ENCODE peak calls at places on chromosomes 16 and 17, in ten cellular contexts. N is heart left ventricle; L is fibroblast of lung; I is A549; A is CD4-positive, CD25-positive, alpha-beta regulatory T cell; W is tibial nerve; C is psoas muscle; D is right cardiac atrium; G is lower leg skin; Q is CD8-positive, alpha-beta T cell. H is an unnamed sample.

GRCh38 chr17:76051071-76051467 is 21.2 kb downstream of the SRP68 start:
- DNase-seq in N (no peak), L (no peak), I (no peak), A (no peak), W (no peak), C (no peak), D (no peak), G (no peak), Q (no peak), H (peak)

GRCh38 chr16:85860413-85861094 is 38.4 kb upstream of the IRF8 start:
- DNase-seq in N (no peak), L (no peak), I (no peak), A (no peak), W (no peak), C (no peak), D (no peak), G (no peak), Q (peak), H (no peak)

GRCh38 chr16:2032285-2033056 is 5.8 kb downstream of the NHERF2 start:
- DNase-seq in N (peak), L (no peak), I (no peak), A (no peak), W (no peak), C (no peak), D (peak), G (no peak), Q (no peak), H (no peak)

GRCh38 chr16:49866533-49867155 is 10.7 kb upstream of the ZNF423 start:
- DNase-seq in N (no peak), L (no peak), I (no peak), A (no peak), W (no peak), C (no peak), D (no peak), G (no peak), Q (no peak), H (no peak)

GRCh38 chr16:12119562-12119961 is 143.0 kb downstream of the SNX29 start:
- DNase-seq in N (peak), L (peak), I (no peak), A (no peak), W (peak), C (no peak), D (peak), G (peak), Q (no peak), H (no peak)

GRCh38 chr16:3171855-3172593 is 16.0 kb upstream of the OR1F1 start:
- DNase-seq in N (no peak), L (no peak), I (peak), A (no peak), W (no peak), C (no peak), D (no peak), G (no peak), Q (no peak), H (no peak)

GRCh38 chr16:73050115-73051099 is 2.5 kb upstream of the ZFHX3 start:
- DNase-seq in N (no peak), L (peak), I (no peak), A (no peak), W (no peak), C (no peak), D (no peak), G (no peak), Q (no peak), H (peak)

GRCh38 chr17:57902800-57903759 is 52.1 kb downstream of the CUEDC1 start:
- DNase-seq in N (peak), L (peak), I (peak), A (no peak), W (peak), C (peak), D (peak), G (peak), Q (no peak), H (peak)

GRCh38 chr17:81550285-81550684 is 1.9 kb downstream of the FAAP100 start:
- DNase-seq in N (no peak), L (no peak), I (no peak), A (no peak), W (no peak), C (no peak), D (peak), G (no peak), Q (no peak), H (no peak)

GRCh38 chr17:17682737-17683675 is 1.7 kb downstream of the RAI1 start:
- DNase-seq in N (peak), L (peak), I (peak), A (peak), W (peak), C (peak), D (peak), G (peak), Q (peak), H (peak)

GRCh38 chr16:84138824-84139627 is 6.0 kb downstream of the HSDL1 start:
- DNase-seq in N (no peak), L (peak), I (no peak), A (no peak), W (no peak), C (peak), D (peak), G (no peak), Q (no peak), H (peak)

GRCh38 chr16:89557230-89557935 is 3.1 kb upstream of the RPL13 start:
- DNase-seq in N (peak), L (peak), I (peak), A (peak), W (peak), C (peak), D (peak), G (peak), Q (peak), H (no peak)

GRCh38 chr16:64351116-64351515 is 770.7 kb downstream of the CDH11 start:
- DNase-seq in N (no peak), L (no peak), I (no peak), A (no peak), W (no peak), C (no peak), D (no peak), G (no peak), Q (no peak), H (no peak)

GRCh38 chr17:3978421-3979275 is 14.4 kb upstream of the ATP2A3 start:
- DNase-seq in N (peak), L (peak), I (no peak), A (no peak), W (no peak), C (no peak), D (peak), G (no peak), Q (no peak), H (no peak)

GRCh38 chr17:78806451-78806850 is 24.4 kb upstream of the CYTH1 start:
- DNase-seq in N (no peak), L (no peak), I (peak), A (peak), W (peak), C (no peak), D (peak), G (no peak), Q (peak), H (no peak)

GRCh38 chr17:37389160-37389559 is 13.4 kb downstream of the C17orf78 start:
- DNase-seq in N (no peak), L (no peak), I (no peak), A (no peak), W (no peak), C (no peak), D (no peak), G (no peak), Q (no peak), H (no peak)

GRCh38 chr16:57531635-57532220 is 4.6 kb downstream of the CCDC102A start:
- DNase-seq in N (no peak), L (no peak), I (no peak), A (no peak), W (no peak), C (no peak), D (peak), G (no peak), Q (no peak), H (no peak)

GRCh38 chr16:79589495-79590134 is 10.9 kb downstream of the MAF start:
- DNase-seq in N (no peak), L (no peak), I (no peak), A (no peak), W (no peak), C (peak), D (peak), G (no peak), Q (no peak), H (peak)

GRCh38 chr17:11493947-11494346 is 104.3 kb upstream of the DNAH9 start:
- DNase-seq in N (no peak), L (no peak), I (no peak), A (no peak), W (no peak), C (no peak), D (no peak), G (no peak), Q (no peak), H (no peak)

GRCh38 chr16:68272501-68273209 is 8.3 kb downstream of the SLC7A6 start:
- DNase-seq in N (no peak), L (no peak), I (no peak), A (peak), W (no peak), C (no peak), D (no peak), G (no peak), Q (peak), H (no peak)

GRCh38 chr17:36849871-36850348 is 87.4 kb upstream of the LHX1 start:
- DNase-seq in N (no peak), L (peak), I (peak), A (no peak), W (no peak), C (no peak), D (no peak), G (no peak), Q (no peak), H (no peak)

GRCh38 chr17:21218101-21218500 is 4.1 kb upstream of the TMEM11 start:
- DNase-seq in N (no peak), L (no peak), I (no peak), A (no peak), W (no peak), C (no peak), D (no peak), G (no peak), Q (no peak), H (no peak)

GRCh38 chr17:31435581-31435980 is 44.1 kb downstream of the RAB11FIP4 start:
- DNase-seq in N (no peak), L (no peak), I (no peak), A (no peak), W (no peak), C (no peak), D (no peak), G (no peak), Q (no peak), H (no peak)
- H3K4me3 ChIP-seq in N (no peak), L (no peak), I (no peak), A (no peak), W (no peak), C (no peak), D (no peak), G (no peak), Q (no peak), H (no peak)

DNA sequence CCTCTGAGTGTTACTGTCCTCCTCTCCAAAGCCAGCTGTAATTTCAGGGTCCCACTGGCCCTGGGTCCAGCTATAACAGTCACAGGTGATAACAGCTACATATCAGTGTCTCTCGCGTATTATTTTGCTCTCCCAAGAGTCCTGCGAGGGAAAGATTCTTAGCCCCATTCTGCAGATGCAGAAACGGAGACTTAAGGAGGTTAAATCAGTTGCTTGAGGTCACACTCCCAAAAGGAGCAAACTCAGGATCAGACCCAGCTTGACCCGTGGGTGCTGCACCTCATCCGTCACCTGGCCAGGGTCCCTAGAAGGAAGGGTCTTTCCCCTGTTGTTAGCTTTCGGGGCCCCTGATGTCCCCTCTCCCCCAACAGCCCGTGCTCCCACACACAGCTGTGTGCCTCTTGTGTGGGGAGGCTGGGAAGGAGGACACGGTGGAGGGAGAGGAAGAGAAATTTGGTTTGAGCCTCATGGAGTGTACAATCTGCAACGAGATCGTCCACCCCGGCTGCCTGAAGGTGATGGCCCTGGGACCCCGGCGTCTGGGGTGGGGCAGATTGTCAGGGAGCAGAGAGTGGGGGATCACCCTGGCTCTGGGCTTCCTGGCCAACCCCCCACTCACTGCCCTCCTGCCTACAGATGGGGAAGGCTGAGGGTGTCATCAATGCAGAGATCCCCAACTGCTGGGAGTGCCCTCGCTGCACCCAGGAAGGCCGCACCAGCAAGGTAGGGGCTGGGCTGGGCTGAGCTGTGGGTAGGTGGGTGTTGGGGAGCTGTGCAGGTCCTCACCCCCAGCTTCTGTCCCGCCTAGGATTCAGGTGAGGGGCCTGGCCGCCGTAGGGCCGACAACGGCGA is 3.8 kb downstream of the FBXL19 start:
- DNase-seq in N (no peak), L (no peak), I (no peak), A (no peak), W (no peak), C (no peak), D (peak), G (no peak), Q (no peak), H (no peak)
- H3K4me3 ChIP-seq in N (no peak), L (no peak), I (no peak), A (no peak), W (no peak), C (no peak), D (no peak), G (no peak), Q (no peak), H (no peak)

DNA sequence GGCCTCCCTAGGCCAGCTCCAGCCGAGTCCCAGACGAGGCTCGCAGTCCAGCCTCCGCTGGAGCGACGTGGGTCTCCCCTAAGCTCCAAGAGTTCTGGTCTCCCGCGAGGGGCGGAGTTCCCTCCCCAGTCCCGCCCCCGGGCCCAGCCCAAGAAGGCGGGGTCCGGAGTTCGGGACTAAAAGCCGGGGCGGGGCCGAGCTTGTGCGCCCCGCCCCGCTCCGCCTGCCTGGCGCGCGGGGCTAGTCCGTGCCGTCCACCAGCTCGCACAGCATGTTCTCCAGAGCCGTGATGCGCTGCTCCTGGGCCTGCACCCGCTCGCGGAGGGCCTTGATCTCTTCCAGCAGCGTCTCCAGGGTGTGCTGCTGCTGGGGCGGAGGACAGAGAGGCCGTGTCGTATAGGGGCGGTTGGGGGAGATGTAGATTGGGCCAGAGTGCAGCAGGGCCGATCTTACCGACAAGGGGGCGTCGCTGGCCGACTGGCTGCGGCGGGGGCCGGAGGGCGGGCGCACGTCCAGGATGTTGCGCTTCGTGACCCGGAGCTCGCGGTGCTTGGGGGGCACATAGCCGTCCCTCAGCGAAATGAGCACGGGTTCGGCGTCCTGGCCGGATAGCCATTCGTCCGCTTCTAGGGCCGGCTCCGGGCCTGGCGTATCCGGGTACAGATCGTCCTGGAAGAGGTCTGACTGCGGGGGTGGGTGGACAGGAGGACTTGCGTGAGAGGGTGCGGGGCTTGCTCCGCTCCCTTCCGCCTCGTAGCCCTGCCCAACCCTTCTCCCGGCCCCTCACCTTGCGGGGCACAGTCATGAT is 7.0 kb downstream of the CORO6 start:
- DNase-seq in N (peak), L (peak), I (peak), A (peak), W (peak), C (peak), D (peak), G (peak), Q (peak), H (peak)
- H3K4me3 ChIP-seq in N (peak), L (peak), I (no peak), A (peak), W (peak), C (peak), D (peak), G (no peak), Q (peak), H (peak)

DNA sequence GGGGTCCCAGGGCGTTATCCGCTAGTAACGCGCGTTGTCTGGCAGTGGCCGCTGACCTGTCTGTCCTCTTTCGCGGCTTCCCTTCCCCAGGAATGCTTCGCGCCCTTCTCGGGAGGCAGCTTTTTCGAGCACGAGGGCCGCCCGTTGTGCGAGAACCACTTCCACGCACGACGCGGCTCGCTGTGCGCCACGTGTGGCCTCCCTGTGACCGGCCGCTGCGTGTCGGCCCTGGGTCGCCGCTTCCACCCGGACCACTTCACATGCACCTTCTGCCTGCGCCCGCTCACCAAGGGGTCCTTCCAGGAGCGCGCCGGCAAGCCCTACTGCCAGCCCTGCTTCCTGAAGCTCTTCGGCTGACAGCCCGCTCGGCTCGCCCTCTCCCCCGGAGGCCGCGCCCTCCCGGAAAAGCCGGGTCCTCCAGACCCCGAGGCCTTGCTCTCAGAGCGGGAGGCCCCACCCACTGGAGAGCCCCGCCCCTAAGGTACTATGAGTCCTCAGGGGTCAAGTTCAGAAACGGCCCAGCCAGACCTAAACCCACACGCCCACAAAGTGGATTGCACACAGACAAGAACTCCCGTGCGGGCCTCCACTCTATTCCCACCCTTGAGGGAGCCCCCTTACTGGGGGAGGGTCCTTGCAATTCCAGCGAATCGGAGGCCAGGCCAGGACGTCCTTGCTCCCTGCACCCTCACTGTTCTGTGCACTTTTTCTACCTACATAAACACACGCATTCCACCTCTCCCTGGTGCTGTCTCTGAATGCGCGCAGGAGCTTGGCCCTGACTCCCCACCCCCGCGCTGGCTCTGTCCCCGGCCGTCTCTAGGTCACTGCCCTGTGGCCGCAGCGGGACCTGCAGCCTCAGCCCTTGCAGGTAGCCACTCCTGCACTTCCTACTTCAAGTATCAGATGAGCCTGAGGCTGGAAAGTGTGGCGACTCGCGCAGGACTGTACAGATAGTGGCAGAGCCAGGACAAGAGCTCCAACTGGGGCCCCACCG is 5.4 kb upstream of the SLC5A2 start:
- DNase-seq in N (no peak), L (no peak), I (no peak), A (peak), W (no peak), C (no peak), D (peak), G (no peak), Q (peak), H (no peak)
- H3K4me3 ChIP-seq in N (no peak), L (no peak), I (no peak), A (no peak), W (no peak), C (peak), D (no peak), G (no peak), Q (peak), H (no peak)

GRCh38 chr16:59394526-59394925 is 660.4 kb upstream of the GOT2 start:
- DNase-seq in N (no peak), L (no peak), I (no peak), A (no peak), W (no peak), C (no peak), D (no peak), G (no peak), Q (no peak), H (no peak)

GRCh38 chr16:59397638-59398037 is 663.5 kb upstream of the GOT2 start:
- DNase-seq in N (no peak), L (no peak), I (no peak), A (no peak), W (no peak), C (no peak), D (no peak), G (no peak), Q (no peak), H (no peak)

GRCh38 chr16:59392911-59393310 is 658.8 kb upstream of the GOT2 start:
- DNase-seq in N (no peak), L (no peak), I (no peak), A (no peak), W (no peak), C (no peak), D (no peak), G (no peak), Q (no peak), H (no peak)
- H3K4me3 ChIP-seq in N (no peak), L (no peak), I (no peak), A (no peak), W (no peak), C (no peak), D (no peak), G (no peak), Q (no peak), H (no peak)

GRCh38 chr17:66272699-66273390 is 29.6 kb upstream of the PRKCA start:
- DNase-seq in N (no peak), L (peak), I (peak), A (no peak), W (no peak), C (no peak), D (no peak), G (no peak), Q (no peak), H (no peak)
- H3K4me3 ChIP-seq in N (no peak), L (no peak), I (no peak), A (no peak), W (no peak), C (no peak), D (no peak), G (no peak), Q (no peak), H (no peak)

H was measured in gastrocnemius medialis.